ENCODE peak calls at places on chromosomes 5 and 9, in five cellular contexts. I, Y, Z, J and M are unnamed samples.

GRCh38 chr5:32859211-32859641 is 148.1 kb downstream of the NPR3 start:
- DNase-seq in I (no peak), Y (no peak), Z (no peak), J (no peak), M (no peak)

GRCh38 chr5:1998716-1999317 is 116.1 kb upstream of the IRX4 start:
- DNase-seq in I (no peak), Y (no peak), Z (no peak), J (no peak), M (no peak)

GRCh38 chr9:18707489-18708210 is 233.7 kb downstream of the ADAMTSL1 start:
- DNase-seq in I (no peak), Y (no peak), Z (no peak), J (no peak), M (no peak)

GRCh38 chr9:84744726-84745125 is 75.2 kb downstream of the NTRK2 start:
- DNase-seq in I (no peak), Y (no peak), Z (no peak), J (no peak), M (no peak)

GRCh38 chr9:114231218-114232090 is 76.1 kb downstream of the COL27A1 start:
- DNase-seq in I (no peak), Y (no peak), Z (no peak), J (peak; percentile 65), M (peak; percentile 39)

GRCh38 chr5:131279209-131279608 is 15.4 kb downstream of the CDC42SE2 start:
- DNase-seq in I (no peak), Y (no peak), Z (no peak), J (no peak), M (no peak)

GRCh38 chr5:73638344-73639095 is 12.5 kb downstream of the ARHGEF28 start:
- DNase-seq in I (no peak), Y (no peak), Z (no peak), J (no peak), M (no peak)

GRCh38 chr5:149387081-149387611 is 8.1 kb upstream of the IL17B start:
- DNase-seq in I (no peak), Y (no peak), Z (no peak), J (no peak), M (peak; percentile 65)

GRCh38 chr9:132722564-132723065 is 52.4 kb downstream of the GTF3C4 start:
- DNase-seq in I (no peak), Y (no peak), Z (no peak), J (no peak), M (no peak)
- H3K4me3 ChIP-seq in I (no peak overlapping the region), Y (no peak overlapping the region), Z (no peak overlapping the region), J (no peak overlapping the region), M (no peak overlapping the region)

GRCh38 chr5:88889165-88890069 is 6.4 kb upstream of the MEF2C start:
- DNase-seq in I (peak; percentile 30), Y (peak; percentile 84), Z (peak; percentile 46), J (peak; percentile 70), M (peak; percentile 73)
- H3K4me1 ChIP-seq in I (no peaks in the 10 kb centered on the region), Y (peaks cover 55% of the 10 kb centered on the region), Z (no peaks in the 10 kb centered on the region), J (peaks cover 2% of the 10 kb centered on the region), M (no peaks in the 10 kb centered on the region)

GRCh38 chr5:31361234-31361633 is 167.7 kb downstream of the CDH6 start:
- DNase-seq in I (no peak), Y (no peak), Z (no peak), J (peak; percentile 22), M (peak; percentile 33)
- H3K27ac ChIP-seq in I (no peak overlapping the region), Y (no peak overlapping the region), Z (no peak overlapping the region), J (peak overlapping the region; percentile 53), M (no peak overlapping the region)

DNA sequence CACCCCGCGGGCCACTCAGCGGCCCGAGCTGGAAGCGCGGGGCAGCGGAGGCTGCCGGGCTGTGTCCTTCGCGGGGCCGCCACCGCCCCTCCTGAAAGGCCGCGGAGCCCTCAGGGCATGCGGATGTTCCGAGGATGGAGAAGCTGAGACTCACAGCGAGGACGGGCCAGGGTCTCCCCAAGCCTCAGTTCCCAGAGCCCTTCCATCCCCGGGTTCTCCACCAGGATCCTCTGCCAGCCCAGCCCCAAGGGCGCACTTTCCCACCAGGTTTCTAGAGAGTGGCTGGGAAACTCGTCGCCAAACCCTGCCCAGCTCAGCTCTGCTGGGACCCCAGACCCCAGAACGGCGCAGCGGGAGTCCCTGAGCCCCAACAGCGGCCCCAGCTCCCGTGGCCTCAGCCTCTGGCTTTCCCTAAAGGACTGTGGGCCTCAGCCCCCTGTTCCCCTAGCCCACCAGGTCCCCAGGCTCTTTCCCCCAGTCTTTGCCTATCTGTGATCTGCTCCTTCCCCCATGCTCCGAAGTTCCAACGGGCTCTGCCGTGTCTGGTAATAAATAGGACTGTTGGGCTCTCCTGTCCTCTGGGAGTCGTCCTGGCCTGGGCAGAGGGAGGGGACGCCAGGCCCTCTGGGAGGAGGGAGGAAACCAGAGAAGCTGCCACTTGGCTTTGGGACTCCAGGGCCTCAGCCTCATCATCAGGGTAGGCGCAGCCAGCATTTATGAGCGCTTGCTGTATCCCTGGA is 27.9 kb downstream of the ADGRD2 start:
- DNase-seq in I (no peak), Y (peak; percentile 40), Z (peak; percentile 56), J (peak; percentile 85), M (no peak)
- H3K4me3 ChIP-seq in I (no peak overlapping the region), Y (no peak overlapping the region), Z (no peak overlapping the region), J (no peak overlapping the region), M (no peak overlapping the region)

DNA sequence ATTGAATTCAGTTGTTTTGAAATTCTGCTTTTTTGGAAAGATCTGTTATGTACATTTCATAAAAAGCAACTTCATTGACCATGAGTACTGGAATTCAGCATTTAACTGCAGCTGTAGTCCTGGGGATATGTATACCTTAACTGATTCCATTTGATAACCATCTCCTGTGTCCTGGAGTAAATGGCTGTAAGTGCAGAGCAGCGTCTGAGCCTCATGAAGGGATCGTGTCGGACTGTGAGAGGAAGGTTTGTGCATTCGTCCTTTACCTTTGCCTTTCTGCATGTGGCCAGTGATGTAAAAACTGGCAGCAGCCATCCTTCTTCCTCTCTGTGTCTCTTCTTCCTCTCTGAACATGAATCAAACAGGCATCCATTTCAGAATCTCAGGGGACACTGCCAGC is 287.2 kb downstream of the FANCC start:
- DNase-seq in I (no peak), Y (no peak), Z (no peak), J (no peak), M (no peak)
- H3K4me1 ChIP-seq in I (no peaks in the 10 kb centered on the region), Y (peaks cover 95% of the 10 kb centered on the region), Z (no peaks in the 10 kb centered on the region), J (peaks cover 55% of the 10 kb centered on the region), M (peaks cover 39% of the 10 kb centered on the region)

GRCh38 chr5:81427566-81427965 is 33.6 kb upstream of the ACOT12 start:
- DNase-seq in I (no peak), Y (no peak), Z (no peak), J (no peak), M (no peak)

GRCh38 chr5:81424728-81425127 is 30.8 kb upstream of the ACOT12 start:
- DNase-seq in I (no peak), Y (no peak), Z (no peak), J (no peak), M (no peak)

GRCh38 chr5:81425569-81425968 is 31.6 kb upstream of the ACOT12 start:
- DNase-seq in I (no peak), Y (no peak), Z (peak; percentile 60), J (peak; percentile 45), M (no peak)

GRCh38 chr5:81428446-81428845 is 34.5 kb upstream of the ACOT12 start:
- DNase-seq in I (no peak), Y (no peak), Z (no peak), J (no peak), M (no peak)

GRCh38 chr5:81426347-81426746 is 32.4 kb upstream of the ACOT12 start:
- DNase-seq in I (no peak), Y (no peak), Z (no peak), J (no peak), M (no peak)
- H3K27ac ChIP-seq in I (peak overlapping the region; percentile 35), Y (no peak overlapping the region), Z (no peak overlapping the region), J (no peak overlapping the region), M (peak overlapping the region; percentile 56)

GRCh38 chr5:81080809-81081460 is 120.8 kb downstream of the RASGRF2 start:
- DNase-seq in I (no peak), Y (no peak), Z (no peak), J (no peak), M (no peak)
- H3K4me3 ChIP-seq in I (no peak overlapping the region), Y (no peak overlapping the region), Z (no peak overlapping the region), J (no peak overlapping the region), M (no peak overlapping the region)